ENCODE peak calls at places on chromosomes 5 and 9, in four cellular contexts. B is NCI-H2081; E is activated naive CD4-positive, alpha-beta T cell treated with Interleukin-2 at 50 U/mL for 16 hours; H is T-helper 22 cell. C is an unnamed sample.

GRCh38 chr9:131678499-131679111 is 61.3 kb downstream of the RAPGEF1 start:
- DNase-seq in B (no peak), E (peak; percentile 85), H (peak; percentile 71), C (peak; percentile 66)

GRCh38 chr9:6870149-6870548 is 112.4 kb downstream of the KDM4C start:
- DNase-seq in B (no peak), E (no peak), H (no peak), C (no peak)

GRCh38 chr9:106869028-106869427 is 6.1 kb downstream of the ZNF462 start:
- DNase-seq in B (no peak), E (no peak), H (no peak), C (no peak)

GRCh38 chr5:72234265-72234700 is 85.8 kb downstream of the MRPS27 start:
- DNase-seq in B (no peak), E (peak; percentile 8), H (peak; percentile 8), C (no peak)

GRCh38 chr9:133476036-133476435 is 2.9 kb downstream of the SLC2A6 start:
- DNase-seq in B (no peak), E (no peak), H (no peak), C (no peak)

GRCh38 chr5:177131711-177132503 is 1.7 kb upstream of the NSD1 start:
- DNase-seq in B (no peak), E (no peak), H (no peak), C (peak; percentile 39)

GRCh38 chr9:38141751-38142150 is 72.7 kb upstream of the SHB start:
- DNase-seq in B (no peak), E (no peak), H (no peak), C (no peak)

GRCh38 chr5:154309805-154310204 is 119.3 kb downstream of the GALNT10 start:
- DNase-seq in B (no peak), E (peak; percentile 17), H (no peak), C (no peak)

GRCh38 chr9:124882221-124882620 is 20.3 kb downstream of the ARPC5L start:
- DNase-seq in B (no peak), E (no peak), H (no peak), C (no peak)

GRCh38 chr5:135979510-135979909 is 24.7 kb upstream of the LECT2 start:
- DNase-seq in B (no peak), E (no peak), H (no peak), C (no peak)

GRCh38 chr5:143501176-143501840 is 97.8 kb upstream of the NR3C1 start:
- DNase-seq in B (no peak), E (no peak), H (no peak), C (no peak)

GRCh38 chr5:150485770-150486401 is 22.0 kb upstream of the NDST1 start:
- DNase-seq in B (no peak), E (peak; percentile 27), H (no peak), C (peak; percentile 74)

GRCh38 chr9:87792831-87793288 is 66.9 kb downstream of the CTSL start:
- DNase-seq in B (no peak), E (peak; percentile 57), H (no peak), C (peak; percentile 86)

GRCh38 chr5:41843456-41844112 is 26.6 kb downstream of the OXCT1 start:
- DNase-seq in B (peak; percentile 86), E (no peak), H (no peak), C (no peak)

GRCh38 chr5:150665044-150665443 is 4.0 kb downstream of the MYOZ3 start:
- DNase-seq in B (no peak), E (no peak), H (no peak), C (no peak)